ENCODE peak calls at places on chromosomes 2 and 18, in ten cellular contexts. One of them, this sample, is unnamed.

GRCh38 chr2:120288016-120288373 is 35.3 kb downstream of the RALB start:
- DNase-seq in H1: no peak
- DNase-seq in transverse colon: no peak
- DNase-seq in K562: no peak
- DNase-seq in ovary: no peak
- DNase-seq in HepG2: no peak
- DNase-seq in sigmoid colon: no peak
- DNase-seq in stomach: no peak
- DNase-seq in A549: no peak
- DNase-seq in tibial nerve: no peak
- DNase-seq in this sample: no peak

GRCh38 chr2:30230855-30231725 is at the start of gene LBH:
- DNase-seq in H1: peak
- DNase-seq in K562: peak
- DNase-seq in transverse colon: peak
- DNase-seq in sigmoid colon: peak
- DNase-seq in stomach: peak
- DNase-seq in ovary: peak
- DNase-seq in tibial nerve: peak
- DNase-seq in A549: peak
- DNase-seq in HepG2: no peak
- DNase-seq in this sample: peak

GRCh38 chr2:96156926-96157648 is 11.8 kb upstream of the DUSP2 start:
- DNase-seq in H1: no peak
- DNase-seq in tibial nerve: no peak
- DNase-seq in stomach: no peak
- DNase-seq in HepG2: no peak
- DNase-seq in transverse colon: no peak
- DNase-seq in ovary: no peak
- DNase-seq in K562: no peak
- DNase-seq in sigmoid colon: peak
- DNase-seq in A549: no peak
- DNase-seq in this sample: no peak

GRCh38 chr2:192250961-192251360 is 56.2 kb upstream of the TMEFF2 start:
- DNase-seq in K562: no peak
- DNase-seq in ovary: no peak
- DNase-seq in tibial nerve: no peak
- DNase-seq in H1: no peak
- DNase-seq in transverse colon: no peak
- DNase-seq in HepG2: no peak
- DNase-seq in sigmoid colon: no peak
- DNase-seq in stomach: no peak
- DNase-seq in A549: no peak
- DNase-seq in this sample: no peak

GRCh38 chr2:112152476-112153178 is 14.4 kb downstream of the FBLN7 start:
- DNase-seq in HepG2: no peak
- DNase-seq in sigmoid colon: no peak
- DNase-seq in tibial nerve: no peak
- DNase-seq in K562: no peak
- DNase-seq in ovary: no peak
- DNase-seq in stomach: peak
- DNase-seq in A549: no peak
- DNase-seq in transverse colon: no peak
- DNase-seq in H1: peak
- DNase-seq in this sample: no peak

GRCh38 chr18:61569176-61569892 is 236.1 kb downstream of the CDH20 start:
- DNase-seq in tibial nerve: no peak
- DNase-seq in stomach: no peak
- DNase-seq in H1: no peak
- DNase-seq in sigmoid colon: no peak
- DNase-seq in A549: no peak
- DNase-seq in ovary: no peak
- DNase-seq in transverse colon: no peak
- DNase-seq in K562: no peak
- DNase-seq in HepG2: no peak
- DNase-seq in this sample: no peak

GRCh38 chr18:2222270-2223185 is 348.8 kb downstream of the METTL4 start:
- DNase-seq in A549: peak
- DNase-seq in sigmoid colon: no peak
- DNase-seq in HepG2: no peak
- DNase-seq in K562: no peak
- DNase-seq in H1: no peak
- DNase-seq in ovary: no peak
- DNase-seq in transverse colon: peak
- DNase-seq in stomach: no peak
- DNase-seq in tibial nerve: no peak
- DNase-seq in this sample: no peak

GRCh38 chr2:140063356-140063755 is 1283.2 kb upstream of the NXPH2 start:
- DNase-seq in tibial nerve: no peak
- DNase-seq in transverse colon: no peak
- DNase-seq in stomach: no peak
- DNase-seq in HepG2: no peak
- DNase-seq in ovary: no peak
- DNase-seq in sigmoid colon: no peak
- DNase-seq in A549: no peak
- DNase-seq in H1: no peak
- DNase-seq in K562: no peak
- DNase-seq in this sample: no peak

GRCh38 chr18:36419913-36420531 is 122.5 kb downstream of the FHOD3 start:
- DNase-seq in ovary: no peak
- DNase-seq in stomach: no peak
- DNase-seq in sigmoid colon: no peak
- DNase-seq in tibial nerve: no peak
- DNase-seq in K562: no peak
- DNase-seq in transverse colon: no peak
- DNase-seq in HepG2: peak
- DNase-seq in H1: no peak
- DNase-seq in A549: peak
- DNase-seq in this sample: no peak
- TF ChIP-seq CTCF in ovary: no peak
- TF ChIP-seq CTCF in stomach: no peak
- TF ChIP-seq CTCF in sigmoid colon: no peak
- TF ChIP-seq CTCF in tibial nerve: no peak
- TF ChIP-seq CTCF in K562: peak
- TF ChIP-seq CTCF in transverse colon: no peak
- TF ChIP-seq CTCF in HepG2: no peak
- TF ChIP-seq CTCF in H1: peak
- TF ChIP-seq CTCF in A549: no peak
- TF ChIP-seq CTCF in this sample: no peak

GRCh38 chr2:158726906-158727592 is 68.1 kb upstream of the DAPL1 start:
- DNase-seq in sigmoid colon: no peak
- DNase-seq in stomach: no peak
- DNase-seq in transverse colon: no peak
- DNase-seq in A549: no peak
- DNase-seq in H1: no peak
- DNase-seq in tibial nerve: no peak
- DNase-seq in K562: no peak
- DNase-seq in HepG2: peak
- DNase-seq in ovary: no peak
- DNase-seq in this sample: no peak
- TF ChIP-seq EP300 in sigmoid colon: no peak
- TF ChIP-seq EP300 in stomach: no peak
- TF ChIP-seq EP300 in transverse colon: no peak
- TF ChIP-seq EP300 in A549: no peak
- TF ChIP-seq EP300 in H1: no peak
- TF ChIP-seq EP300 in tibial nerve: no peak
- TF ChIP-seq EP300 in K562: no peak
- TF ChIP-seq EP300 in HepG2: no peak
- TF ChIP-seq EP300 in ovary: no peak
- TF ChIP-seq EP300 in this sample: no peak

DNA sequence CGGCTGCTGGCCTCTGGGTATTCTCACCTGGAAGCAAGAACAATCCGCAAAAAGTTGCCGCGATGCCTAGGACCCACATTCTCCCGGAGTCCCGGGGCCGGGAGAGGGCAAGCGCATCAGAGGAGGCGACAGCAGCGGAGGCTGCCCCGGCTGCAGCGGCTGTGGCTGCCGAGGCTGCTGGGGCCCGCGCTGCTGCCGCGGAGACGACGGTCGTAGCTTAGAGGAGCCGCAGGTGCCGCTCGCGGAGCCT is 226 bp downstream of the LYPD1 start:
- DNase-seq in A549: peak
- DNase-seq in K562: no peak
- DNase-seq in transverse colon: no peak
- DNase-seq in ovary: no peak
- DNase-seq in HepG2: no peak
- DNase-seq in tibial nerve: no peak
- DNase-seq in sigmoid colon: no peak
- DNase-seq in H1: peak
- DNase-seq in stomach: no peak
- DNase-seq in this sample: no peak
- TF ChIP-seq CTCF in A549: no peak
- TF ChIP-seq CTCF in K562: no peak
- TF ChIP-seq CTCF in transverse colon: no peak
- TF ChIP-seq CTCF in ovary: no peak
- TF ChIP-seq CTCF in HepG2: no peak
- TF ChIP-seq CTCF in tibial nerve: no peak
- TF ChIP-seq CTCF in sigmoid colon: no peak
- TF ChIP-seq CTCF in H1: no peak
- TF ChIP-seq CTCF in stomach: no peak
- TF ChIP-seq CTCF in this sample: no peak

GRCh38 chr2:145653553-145653952 is 1133.6 kb upstream of the ZEB2 start:
- DNase-seq in H1: no peak
- DNase-seq in stomach: no peak
- DNase-seq in transverse colon: no peak
- DNase-seq in ovary: no peak
- DNase-seq in A549: no peak
- DNase-seq in HepG2: no peak
- DNase-seq in tibial nerve: no peak
- DNase-seq in sigmoid colon: no peak
- DNase-seq in K562: no peak
- DNase-seq in this sample: no peak

GRCh38 chr2:145654746-145655145 is 1134.8 kb upstream of the ZEB2 start:
- DNase-seq in tibial nerve: no peak
- DNase-seq in ovary: no peak
- DNase-seq in stomach: no peak
- DNase-seq in H1: no peak
- DNase-seq in A549: no peak
- DNase-seq in sigmoid colon: no peak
- DNase-seq in HepG2: no peak
- DNase-seq in transverse colon: no peak
- DNase-seq in K562: no peak
- DNase-seq in this sample: no peak

GRCh38 chr2:145655366-145655765 is 1135.4 kb upstream of the ZEB2 start:
- DNase-seq in stomach: no peak
- DNase-seq in H1: no peak
- DNase-seq in K562: no peak
- DNase-seq in sigmoid colon: no peak
- DNase-seq in A549: no peak
- DNase-seq in tibial nerve: no peak
- DNase-seq in ovary: no peak
- DNase-seq in HepG2: no peak
- DNase-seq in transverse colon: no peak
- DNase-seq in this sample: no peak

GRCh38 chr2:145654156-145654555 is 1134.2 kb upstream of the ZEB2 start:
- DNase-seq in A549: no peak
- DNase-seq in transverse colon: no peak
- DNase-seq in K562: no peak
- DNase-seq in HepG2: no peak
- DNase-seq in tibial nerve: no peak
- DNase-seq in stomach: no peak
- DNase-seq in H1: no peak
- DNase-seq in sigmoid colon: no peak
- DNase-seq in ovary: no peak
- DNase-seq in this sample: no peak

DNA sequence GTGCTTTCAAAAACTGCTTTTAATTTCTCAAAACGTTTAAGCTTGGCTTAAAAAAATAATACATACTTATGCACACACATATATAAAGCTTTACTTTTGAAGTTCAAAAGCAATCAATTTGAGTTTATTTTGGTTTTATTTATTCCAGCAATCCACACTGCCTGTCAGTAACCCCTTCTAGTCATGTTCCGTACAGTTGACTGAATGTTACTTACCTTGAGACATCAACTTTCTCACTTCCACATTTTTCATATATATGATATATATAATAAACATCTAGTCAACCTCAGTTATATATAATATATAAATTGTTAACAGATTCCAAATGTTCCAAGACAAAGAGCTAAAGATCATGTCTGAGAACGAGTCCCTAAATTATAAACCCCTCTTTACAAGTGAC is 1137.3 kb upstream of the ZEB2 start:
- DNase-seq in ovary: no peak
- DNase-seq in sigmoid colon: no peak
- DNase-seq in A549: no peak
- DNase-seq in H1: no peak
- DNase-seq in K562: no peak
- DNase-seq in stomach: no peak
- DNase-seq in HepG2: no peak
- DNase-seq in tibial nerve: no peak
- DNase-seq in transverse colon: no peak
- DNase-seq in this sample: no peak
- TF ChIP-seq EP300 in ovary: no peak
- TF ChIP-seq EP300 in sigmoid colon: no peak
- TF ChIP-seq EP300 in A549: no peak
- TF ChIP-seq EP300 in H1: no peak
- TF ChIP-seq EP300 in K562: no peak
- TF ChIP-seq EP300 in stomach: no peak
- TF ChIP-seq EP300 in HepG2: no peak
- TF ChIP-seq EP300 in tibial nerve: no peak
- TF ChIP-seq EP300 in transverse colon: no peak
- TF ChIP-seq EP300 in this sample: no peak

GRCh38 chr2:153478289-153479261 is at the start of gene RPRM:
- DNase-seq in K562: peak
- DNase-seq in H1: peak
- DNase-seq in tibial nerve: no peak
- DNase-seq in HepG2: peak
- DNase-seq in A549: peak
- DNase-seq in sigmoid colon: peak
- DNase-seq in ovary: peak
- DNase-seq in transverse colon: peak
- DNase-seq in stomach: peak
- DNase-seq in this sample: peak
- TF ChIP-seq CTCF in K562: peak
- TF ChIP-seq CTCF in H1: peak
- TF ChIP-seq CTCF in tibial nerve: peak
- TF ChIP-seq CTCF in HepG2: peak
- TF ChIP-seq CTCF in A549: peak
- TF ChIP-seq CTCF in sigmoid colon: peak
- TF ChIP-seq CTCF in ovary: peak
- TF ChIP-seq CTCF in transverse colon: peak
- TF ChIP-seq CTCF in stomach: peak
- TF ChIP-seq CTCF in this sample: peak

This sample was measured in upper lobe of left lung.